ENCODE peak calls at places on chromosomes 11 and 22, in nine cellular contexts. I is SK-MEL-5; R is activated CD4-positive, alpha-beta T cell treated with anti-CD3 and anti-CD28 coated beads for 48 hours; K is erythroblast; B is GM03348; A is mammary epithelial cell; O is stimulated activated naive CD4-positive, alpha-beta T cell; W is M059J; Z is B cell. E is an unnamed sample.

GRCh38 chr11:71996946-71997345 is 1.8 kb upstream of the IL18BP start:
- DNase-seq in I (no peak), R (no peak), K (peak; percentile 16), B (no peak), A (no peak), O (no peak), W (no peak), Z (no peak), E (no peak)

GRCh38 chr11:1293619-1294015 is 15.8 kb downstream of the TOLLIP start:
- DNase-seq in I (peak; percentile 20), R (peak; percentile 37), K (no peak), B (no peak), A (no peak), O (no peak), W (no peak), Z (no peak), E (no peak)

GRCh38 chr11:131064373-131064991 is 148.2 kb upstream of the SNX19 start:
- DNase-seq in I (peak; percentile 67), R (peak; percentile 46), K (peak; percentile 19), B (peak; percentile 89), A (peak; percentile 43), O (no peak), W (peak; percentile 41), Z (no peak), E (peak; percentile 13)

GRCh38 chr11:75470681-75471080 is 37.7 kb upstream of the KLHL35 start:
- DNase-seq in I (no peak), R (no peak), K (no peak), B (no peak), A (no peak), O (no peak), W (no peak), Z (no peak), E (no peak)

GRCh38 chr22:45036154-45036553 is 26.3 kb upstream of the PHF21B start:
- DNase-seq in I (peak; percentile 27), R (no peak), K (no peak), B (peak; percentile 17), A (no peak), O (no peak), W (no peak), Z (no peak), E (no peak)

GRCh38 chr11:110091995-110092576 is 1.1 kb upstream of the ZC3H12C start:
- DNase-seq in I (no peak), R (no peak), K (no peak), B (peak; percentile 4), A (no peak), O (no peak), W (peak; percentile 36), Z (no peak), E (peak; percentile 3)

GRCh38 chr11:77191823-77192495 is 63.9 kb downstream of the MYO7A start:
- DNase-seq in I (peak; percentile 90), R (peak; percentile 82), K (peak; percentile 29), B (no peak), A (peak; percentile 93), O (peak; percentile 13), W (no peak), Z (no peak), E (peak; percentile 93)

GRCh38 chr11:70397983-70398833 is at the start of gene CTTN:
- DNase-seq in I (peak; percentile 97), R (peak; percentile 80), K (peak; percentile 90), B (peak; percentile 99), A (peak; percentile 86), O (peak; percentile 46), W (peak; percentile 72), Z (peak; percentile 83), E (peak; percentile 71)

GRCh38 chr11:13578514-13579140 is 82.8 kb upstream of the PTH start:
- DNase-seq in I (no peak), R (no peak), K (no peak), B (no peak), A (no peak), O (no peak), W (no peak), Z (no peak), E (no peak)

GRCh38 chr11:6735306-6735705 is 36.5 kb downstream of the OR2AG2 start:
- DNase-seq in I (peak; percentile 78), R (no peak), K (no peak), B (no peak), A (peak; percentile 9), O (no peak), W (peak; percentile 60), Z (no peak), E (no peak)

GRCh38 chr22:17257578-17257977 is 38.3 kb upstream of the ADA2 start:
- DNase-seq in I (no peak), R (no peak), K (no peak), B (no peak), A (no peak), O (no peak), W (no peak), Z (no peak), E (no peak)

GRCh38 chr11:313787-314547 is at the start of gene IFITM1:
- DNase-seq in I (no peak), R (peak; percentile 66), K (no peak), B (peak; percentile 88), A (peak; percentile 33), O (peak; percentile 47), W (peak; percentile 93), Z (peak; percentile 70), E (no peak)

GRCh38 chr11:298406-299065 is 790 bp downstream of the IFITM5 start:
- DNase-seq in I (no peak), R (peak; percentile 6), K (no peak), B (no peak), A (no peak), O (no peak), W (no peak), Z (peak; percentile 29), E (no peak)

GRCh38 chr11:70398834-70399680 is 728 bp downstream of the CTTN start:
- DNase-seq in I (no peak), R (peak; percentile 31), K (peak; percentile 35), B (peak; percentile 25), A (no peak), O (no peak), W (no peak), Z (peak; percentile 57), E (no peak)

E was measured in HCT116.